ENCODE peak calls at places on chromosomes 1 and 21, in five cellular contexts. One of them, this sample, is unnamed.

GRCh38 chr1:7265771-7266371 is 480.6 kb downstream of the CAMTA1 start:
- DNase-seq in HFFc6: peak
- DNase-seq in cardiac fibroblast: peak
- DNase-seq in neural progenitor cell: no peak
- DNase-seq in A549: peak
- DNase-seq in this sample: no peak

GRCh38 chr1:246602194-246602593 is 35.9 kb downstream of the CNST start:
- DNase-seq in HFFc6: peak
- DNase-seq in cardiac fibroblast: no peak
- DNase-seq in neural progenitor cell: no peak
- DNase-seq in A549: no peak
- DNase-seq in this sample: no peak

GRCh38 chr1:190477687-190478192 is at the start of gene BRINP3:
- DNase-seq in HFFc6: no peak
- DNase-seq in cardiac fibroblast: no peak
- DNase-seq in neural progenitor cell: no peak
- DNase-seq in A549: no peak
- DNase-seq in this sample: no peak

GRCh38 chr21:19684328-19684727 is 1280.7 kb upstream of the TMPRSS15 start:
- DNase-seq in HFFc6: no peak
- DNase-seq in cardiac fibroblast: no peak
- DNase-seq in neural progenitor cell: peak
- DNase-seq in A549: no peak
- DNase-seq in this sample: peak

GRCh38 chr1:155933591-155934096 is 569 bp downstream of the KHDC4 start:
- DNase-seq in HFFc6: no peak
- DNase-seq in cardiac fibroblast: no peak
- DNase-seq in neural progenitor cell: no peak
- DNase-seq in A549: no peak
- DNase-seq in this sample: no peak

GRCh38 chr21:37389456-37389855 is 22.9 kb downstream of the DYRK1A start:
- DNase-seq in HFFc6: no peak
- DNase-seq in cardiac fibroblast: peak
- DNase-seq in neural progenitor cell: no peak
- DNase-seq in A549: no peak
- DNase-seq in this sample: no peak

GRCh38 chr1:112395261-112395831 is 668 bp upstream of the CTTNBP2NL start:
- DNase-seq in HFFc6: no peak
- DNase-seq in cardiac fibroblast: peak
- DNase-seq in neural progenitor cell: peak
- DNase-seq in A549: no peak
- DNase-seq in this sample: no peak

GRCh38 chr1:74937176-74937575 is 197.0 kb upstream of the LHX8 start:
- DNase-seq in HFFc6: no peak
- DNase-seq in cardiac fibroblast: no peak
- DNase-seq in neural progenitor cell: no peak
- DNase-seq in A549: no peak
- DNase-seq in this sample: no peak

GRCh38 chr1:18312961-18313360 is 167.8 kb upstream of the KLHDC7A start:
- DNase-seq in HFFc6: no peak
- DNase-seq in cardiac fibroblast: no peak
- DNase-seq in neural progenitor cell: no peak
- DNase-seq in A549: no peak
- DNase-seq in this sample: no peak

GRCh38 chr1:54442185-54442584 is 36.0 kb upstream of the SSBP3 start:
- DNase-seq in HFFc6: no peak
- DNase-seq in cardiac fibroblast: no peak
- DNase-seq in neural progenitor cell: no peak
- DNase-seq in A549: no peak
- DNase-seq in this sample: no peak

GRCh38 chr1:165862448-165862847 is 35.0 kb downstream of the UCK2 start:
- DNase-seq in HFFc6: no peak
- DNase-seq in cardiac fibroblast: no peak
- DNase-seq in neural progenitor cell: no peak
- DNase-seq in A549: no peak
- DNase-seq in this sample: no peak

GRCh38 chr21:21813295-21813694 is 815.1 kb downstream of the NCAM2 start:
- DNase-seq in HFFc6: no peak
- DNase-seq in cardiac fibroblast: no peak
- DNase-seq in neural progenitor cell: no peak
- DNase-seq in A549: no peak
- DNase-seq in this sample: no peak

GRCh38 chr1:183215936-183216335 is 29.9 kb downstream of the LAMC2 start:
- DNase-seq in HFFc6: no peak
- DNase-seq in cardiac fibroblast: no peak
- DNase-seq in neural progenitor cell: no peak
- DNase-seq in A549: no peak
- DNase-seq in this sample: no peak

GRCh38 chr1:218101409-218101808 is 183.7 kb upstream of the RRP15 start:
- DNase-seq in HFFc6: no peak
- DNase-seq in cardiac fibroblast: no peak
- DNase-seq in neural progenitor cell: no peak
- DNase-seq in A549: no peak
- DNase-seq in this sample: no peak

GRCh38 chr1:215583185-215583692 is 16.1 kb downstream of the KCTD3 start:
- DNase-seq in HFFc6: no peak
- DNase-seq in cardiac fibroblast: no peak
- DNase-seq in neural progenitor cell: no peak
- DNase-seq in A549: no peak
- DNase-seq in this sample: no peak

GRCh38 chr1:113390871-113391642 is 742 bp downstream of the MAGI3 start:
- DNase-seq in HFFc6: peak
- DNase-seq in cardiac fibroblast: peak
- DNase-seq in neural progenitor cell: peak
- DNase-seq in A549: peak
- DNase-seq in this sample: peak

GRCh38 chr1:23657659-23658275 is 33.8 kb upstream of the RPL11 start:
- DNase-seq in HFFc6: peak
- DNase-seq in cardiac fibroblast: peak
- DNase-seq in neural progenitor cell: peak
- DNase-seq in A549: peak
- DNase-seq in this sample: peak

GRCh38 chr1:18198240-18198639 is 90.6 kb downstream of the IGSF21 start:
- DNase-seq in HFFc6: no peak
- DNase-seq in cardiac fibroblast: no peak
- DNase-seq in neural progenitor cell: no peak
- DNase-seq in A549: no peak
- DNase-seq in this sample: no peak

DNA sequence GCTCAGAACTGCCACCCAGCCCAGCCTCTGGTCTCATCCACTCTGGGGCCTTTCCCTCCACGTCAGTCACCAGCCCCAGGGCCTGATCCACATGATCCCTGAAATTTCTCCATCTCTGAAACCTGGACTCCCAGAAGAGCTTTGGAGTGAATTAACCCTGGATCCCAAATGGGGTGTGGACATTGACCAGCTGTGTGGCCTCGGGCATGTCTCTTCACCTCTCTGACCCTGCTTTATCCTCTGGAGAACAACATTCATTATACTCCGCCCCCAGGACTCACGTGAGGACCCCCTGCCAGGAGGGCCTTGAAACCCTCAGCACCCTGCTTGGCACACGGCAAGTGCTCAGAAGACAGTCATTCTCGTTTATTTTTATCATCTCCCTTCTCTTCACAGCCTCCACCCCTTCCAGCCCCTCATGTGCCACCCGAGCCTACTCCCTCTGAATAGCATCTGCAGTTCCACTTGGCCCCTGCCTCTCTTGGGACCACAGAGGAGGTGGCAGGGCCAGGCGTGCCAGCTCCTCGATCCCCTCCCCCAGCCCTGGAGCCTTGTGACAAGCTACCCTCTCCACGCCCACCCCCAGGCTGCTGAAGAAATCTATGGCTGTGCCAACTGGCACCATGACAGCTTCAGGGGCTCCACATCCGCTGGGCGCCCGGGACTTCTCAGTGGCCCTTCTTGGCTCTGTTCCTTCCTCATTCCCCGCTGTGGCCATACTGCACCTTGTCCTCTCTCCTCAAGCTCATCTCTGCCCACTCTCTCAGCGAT is 18.1 kb downstream of the ADGRB2 start:
- DNase-seq in HFFc6: no peak
- DNase-seq in cardiac fibroblast: peak
- DNase-seq in neural progenitor cell: no peak
- DNase-seq in A549: no peak
- DNase-seq in this sample: no peak
- TF ChIP-seq CTCF in HFFc6: peak
- TF ChIP-seq CTCF in cardiac fibroblast: no peak
- TF ChIP-seq CTCF in neural progenitor cell: no peak
- TF ChIP-seq CTCF in A549: no peak
- TF ChIP-seq CTCF in this sample: peak

GRCh38 chr1:51048021-51048420 is 54.0 kb upstream of the C1orf185 start:
- DNase-seq in HFFc6: no peak
- DNase-seq in cardiac fibroblast: no peak
- DNase-seq in neural progenitor cell: no peak
- DNase-seq in A549: no peak
- DNase-seq in this sample: no peak

GRCh38 chr1:51048670-51049069 is 53.4 kb upstream of the C1orf185 start:
- DNase-seq in HFFc6: no peak
- DNase-seq in cardiac fibroblast: no peak
- DNase-seq in neural progenitor cell: no peak
- DNase-seq in A549: no peak
- DNase-seq in this sample: no peak

GRCh38 chr1:51044199-51044598 is 57.8 kb upstream of the C1orf185 start:
- DNase-seq in HFFc6: no peak
- DNase-seq in cardiac fibroblast: no peak
- DNase-seq in neural progenitor cell: no peak
- DNase-seq in A549: no peak
- DNase-seq in this sample: no peak

DNA sequence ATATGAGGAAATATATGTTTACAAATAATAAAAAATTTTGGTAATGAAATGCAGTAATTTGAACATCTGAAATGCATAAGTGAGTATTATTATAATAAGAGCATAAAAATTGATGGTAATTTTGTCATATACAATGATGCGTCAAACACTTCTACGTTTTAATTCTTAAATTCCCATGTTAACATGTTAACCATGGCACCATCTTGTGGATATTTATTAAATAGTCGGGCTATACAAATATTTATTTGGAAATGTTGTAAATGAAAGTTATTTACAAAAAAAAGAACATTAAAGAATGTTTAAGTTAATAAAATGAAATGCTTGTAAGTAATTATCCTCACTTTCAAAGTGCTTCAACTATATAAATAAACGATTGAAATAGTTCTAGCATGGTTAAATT is 57.2 kb upstream of the C1orf185 start:
- DNase-seq in HFFc6: peak
- DNase-seq in cardiac fibroblast: peak
- DNase-seq in neural progenitor cell: no peak
- DNase-seq in A549: no peak
- DNase-seq in this sample: no peak
- TF ChIP-seq CTCF in HFFc6: peak
- TF ChIP-seq CTCF in cardiac fibroblast: no peak
- TF ChIP-seq CTCF in neural progenitor cell: no peak
- TF ChIP-seq CTCF in A549: peak
- TF ChIP-seq CTCF in this sample: no peak

GRCh38 chr1:150024156-150024555 is 13.6 kb upstream of the OTUD7B start:
- DNase-seq in HFFc6: no peak
- DNase-seq in cardiac fibroblast: no peak
- DNase-seq in neural progenitor cell: no peak
- DNase-seq in A549: no peak
- DNase-seq in this sample: no peak

GRCh38 chr1:150018165-150018564 is 7.6 kb upstream of the OTUD7B start:
- DNase-seq in HFFc6: no peak
- DNase-seq in cardiac fibroblast: no peak
- DNase-seq in neural progenitor cell: no peak
- DNase-seq in A549: no peak
- DNase-seq in this sample: no peak

GRCh38 chr1:150020711-150021110 is 10.2 kb upstream of the OTUD7B start:
- DNase-seq in HFFc6: no peak
- DNase-seq in cardiac fibroblast: no peak
- DNase-seq in neural progenitor cell: no peak
- DNase-seq in A549: no peak
- DNase-seq in this sample: no peak

GRCh38 chr1:150022357-150022756 is 11.8 kb upstream of the OTUD7B start:
- DNase-seq in HFFc6: no peak
- DNase-seq in cardiac fibroblast: no peak
- DNase-seq in neural progenitor cell: no peak
- DNase-seq in A549: no peak
- DNase-seq in this sample: no peak

DNA sequence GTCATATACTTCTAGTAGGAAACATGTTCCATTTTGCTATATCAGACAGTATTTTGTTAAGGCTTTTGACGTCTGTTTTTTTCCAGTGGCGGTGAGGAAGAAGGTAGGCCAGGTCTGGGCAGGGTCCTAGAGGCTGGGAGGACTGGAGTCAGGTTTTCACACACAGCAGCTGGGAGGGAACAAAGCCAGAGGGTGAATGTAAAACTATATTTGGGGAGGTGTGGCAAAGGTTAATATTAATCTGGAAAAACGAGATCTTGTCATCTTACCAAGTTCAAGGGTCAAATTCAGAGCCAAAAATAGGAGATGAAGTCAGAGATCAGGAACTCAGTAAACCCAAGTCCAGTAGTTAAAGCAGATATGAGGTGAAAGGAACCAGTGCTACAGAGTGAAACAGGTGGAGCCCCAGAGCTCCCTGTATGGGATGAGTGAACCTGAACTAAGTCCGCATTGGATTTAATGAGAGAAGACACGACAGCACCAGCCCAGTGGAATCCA is 10.7 kb upstream of the OTUD7B start:
- DNase-seq in HFFc6: no peak
- DNase-seq in cardiac fibroblast: no peak
- DNase-seq in neural progenitor cell: no peak
- DNase-seq in A549: no peak
- DNase-seq in this sample: no peak
- TF ChIP-seq CTCF in HFFc6: no peak
- TF ChIP-seq CTCF in cardiac fibroblast: no peak
- TF ChIP-seq CTCF in neural progenitor cell: no peak
- TF ChIP-seq CTCF in A549: no peak
- TF ChIP-seq CTCF in this sample: no peak

GRCh38 chr1:21813542-21813941 is 1.5 kb downstream of the LDLRAD2 start:
- DNase-seq in HFFc6: no peak
- DNase-seq in cardiac fibroblast: no peak
- DNase-seq in neural progenitor cell: no peak
- DNase-seq in A549: no peak
- DNase-seq in this sample: no peak
- TF ChIP-seq CTCF in HFFc6: no peak
- TF ChIP-seq CTCF in cardiac fibroblast: no peak
- TF ChIP-seq CTCF in neural progenitor cell: no peak
- TF ChIP-seq CTCF in A549: no peak
- TF ChIP-seq CTCF in this sample: no peak

GRCh38 chr1:38964140-38964548 is 22.5 kb upstream of the RHBDL2 start:
- DNase-seq in HFFc6: no peak
- DNase-seq in cardiac fibroblast: no peak
- DNase-seq in neural progenitor cell: no peak
- DNase-seq in A549: peak
- DNase-seq in this sample: no peak
- TF ChIP-seq CTCF in HFFc6: peak
- TF ChIP-seq CTCF in cardiac fibroblast: peak
- TF ChIP-seq CTCF in neural progenitor cell: peak
- TF ChIP-seq CTCF in A549: peak
- TF ChIP-seq CTCF in this sample: no peak

DNA sequence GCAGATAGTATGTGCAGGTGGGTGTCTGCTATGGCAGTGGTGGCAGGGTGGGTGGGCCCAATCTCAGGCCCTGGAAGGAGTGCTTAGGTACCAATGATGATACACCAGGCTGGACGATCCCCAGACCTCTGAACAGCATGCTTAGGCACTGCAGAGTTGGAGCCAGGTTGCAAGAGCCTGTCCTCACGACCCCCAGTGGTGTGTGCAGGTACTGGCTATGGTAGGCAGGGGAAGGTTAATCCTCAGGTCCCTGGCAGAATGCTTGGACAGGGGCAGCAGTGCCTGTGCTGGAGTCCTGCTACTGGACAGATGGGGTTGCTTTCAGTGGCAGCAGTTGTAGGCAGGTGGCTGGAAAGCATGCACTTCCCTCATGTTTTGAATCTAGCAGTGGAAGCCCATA is 100.5 kb upstream of the NEK7 start:
- DNase-seq in HFFc6: no peak
- DNase-seq in cardiac fibroblast: no peak
- DNase-seq in neural progenitor cell: peak
- DNase-seq in A549: no peak
- DNase-seq in this sample: peak
- TF ChIP-seq CTCF in HFFc6: peak
- TF ChIP-seq CTCF in cardiac fibroblast: peak
- TF ChIP-seq CTCF in neural progenitor cell: peak
- TF ChIP-seq CTCF in A549: no peak
- TF ChIP-seq CTCF in this sample: peak

This sample was measured in glutamatergic neuron.